ENCODE peak calls at places on chromosomes 5 and 9, in six cellular contexts. F is tibial nerve, E is stomach, Y is ovary, S is uterus, N is IMR-90. D is an unnamed sample.

GRCh38 chr9:135480071-135480941 is 724 bp downstream of the PPP1R26 start:
- DNase-seq in F (no peak), E (peak; percentile 43), Y (no peak), S (no peak), N (peak; percentile 20), D (no peak)

GRCh38 chr9:116207371-116208111 is 54.0 kb downstream of the PAPPA start:
- DNase-seq in F (no peak), E (no peak), Y (no peak), S (no peak), N (no peak), D (no peak)

GRCh38 chr5:82221020-82221419 is 57.1 kb downstream of the RPS23 start:
- DNase-seq in F (no peak), E (no peak), Y (no peak), S (no peak), N (no peak), D (no peak)

GRCh38 chr9:109793196-109793595 is 13.2 kb downstream of the PALM2AKAP2 start:
- DNase-seq in F (no peak), E (no peak), Y (no peak), S (peak; percentile 64), N (peak; percentile 94), D (no peak)

GRCh38 chr5:180472269-180472668 is 21.9 kb upstream of the CNOT6 start:
- DNase-seq in F (no peak), E (no peak), Y (no peak), S (no peak), N (no peak), D (no peak)

GRCh38 chr9:5799314-5799713 is 33.6 kb downstream of the ERMP1 start:
- DNase-seq in F (no peak), E (no peak), Y (peak; percentile 24), S (no peak), N (peak; percentile 59), D (no peak)

GRCh38 chr9:16207161-16207560 is 654.3 kb downstream of the CCDC171 start:
- DNase-seq in F (peak; percentile 24), E (no peak), Y (peak; percentile 73), S (peak; percentile 75), N (peak; percentile 74), D (no peak)

GRCh38 chr9:2053883-2054845 is 39.0 kb downstream of the SMARCA2 start:
- DNase-seq in F (no peak), E (peak; percentile 33), Y (no peak), S (no peak), N (peak; percentile 47), D (no peak)

GRCh38 chr9:125538092-125538473 is 168.9 kb downstream of the MAPKAP1 start:
- DNase-seq in F (no peak), E (peak; percentile 74), Y (peak; percentile 54), S (no peak), N (peak; percentile 95), D (peak; percentile 34)

GRCh38 chr5:167899490-167899889 is 392.0 kb upstream of the WWC1 start:
- DNase-seq in F (no peak), E (no peak), Y (no peak), S (no peak), N (peak; percentile 17), D (no peak)

GRCh38 chr5:50667079-50667652 is 729 bp downstream of the PARP8 start:
- DNase-seq in F (peak; percentile 17), E (peak; percentile 63), Y (peak; percentile 62), S (peak; percentile 37), N (peak; percentile 41), D (no peak)

GRCh38 chr9:134936021-134936761 is 18.5 kb upstream of the FCN1 start:
- DNase-seq in F (no peak), E (no peak), Y (no peak), S (no peak), N (no peak), D (no peak)

GRCh38 chr5:1108865-1109174 is 3.0 kb downstream of the SLC12A7 start:
- DNase-seq in F (no peak), E (no peak), Y (no peak), S (no peak), N (no peak), D (no peak)

GRCh38 chr9:14031015-14031414 is 282.9 kb downstream of the NFIB start:
- DNase-seq in F (no peak), E (no peak), Y (peak; percentile 68), S (peak; percentile 24), N (peak; percentile 18), D (no peak)

GRCh38 chr9:125085703-125086477 is 57.4 kb downstream of the SCAI start:
- DNase-seq in F (no peak), E (no peak), Y (no peak), S (no peak), N (no peak), D (no peak)

GRCh38 chr5:62718368-62718767 is 139.7 kb downstream of the LRRC70 start:
- DNase-seq in F (no peak), E (no peak), Y (no peak), S (no peak), N (no peak), D (no peak)

GRCh38 chr9:107866912-107867311 is 377.3 kb upstream of the KLF4 start:
- DNase-seq in F (no peak), E (no peak), Y (no peak), S (no peak), N (peak; percentile 23), D (no peak)

GRCh38 chr9:7369384-7369821 is 430.2 kb downstream of the DMAC1 start:
- DNase-seq in F (no peak), E (no peak), Y (no peak), S (no peak), N (no peak), D (no peak)

GRCh38 chr9:7371032-7371431 is 428.5 kb downstream of the DMAC1 start:
- DNase-seq in F (no peak), E (no peak), Y (no peak), S (no peak), N (no peak), D (no peak)

GRCh38 chr9:7370378-7370777 is 429.2 kb downstream of the DMAC1 start:
- DNase-seq in F (no peak), E (no peak), Y (no peak), S (no peak), N (no peak), D (no peak)

GRCh38 chr9:7366121-7366520 is 433.5 kb downstream of the DMAC1 start:
- DNase-seq in F (no peak), E (no peak), Y (no peak), S (no peak), N (peak; percentile 62), D (no peak)

GRCh38 chr9:7368410-7369292 is 430.9 kb downstream of the DMAC1 start:
- DNase-seq in F (no peak), E (no peak), Y (no peak), S (peak; percentile 28), N (peak; percentile 90), D (no peak)
- H3K27ac ChIP-seq in F (no peak overlapping the region), E (no peak overlapping the region), Y (no peak overlapping the region), S (peak overlapping the region; percentile 37), N (peak overlapping the region; percentile 100), D (peak overlapping the region; percentile 35)

GRCh38 chr9:133163559-133164208 is at the start of gene GBGT1:
- DNase-seq in F (peak; percentile 57), E (peak; percentile 75), Y (peak; percentile 76), S (peak; percentile 63), N (no peak), D (no peak)
- TF ChIP-seq POLR2A in F (no peak), E (no peak), Y (peak; percentile 27), S (no peak), N (no peak), D (no peak)

GRCh38 chr5:116571568-116572321 is 2.9 kb downstream of the SEMA6A start:
- DNase-seq in F (no peak), E (no peak), Y (no peak), S (no peak), N (no peak), D (no peak)
- H3K4me3 ChIP-seq in F (peak overlapping the region; percentile 75), E (peak overlapping the region; percentile 67), Y (peak overlapping the region; percentile 71), S (peak overlapping the region; percentile 49), N (no peak overlapping the region), D (peak overlapping the region; percentile 82)

GRCh38 chr5:72151169-72151568 is 43.9 kb downstream of the MAP1B start:
- DNase-seq in F (no peak), E (no peak), Y (no peak), S (no peak), N (no peak), D (no peak)
- H3K27ac ChIP-seq in F (no peak overlapping the region), E (no peak overlapping the region), Y (no peak overlapping the region), S (peak overlapping the region; percentile 70), N (peak overlapping the region; percentile 35), D (peak overlapping the region; percentile 80)

DNA sequence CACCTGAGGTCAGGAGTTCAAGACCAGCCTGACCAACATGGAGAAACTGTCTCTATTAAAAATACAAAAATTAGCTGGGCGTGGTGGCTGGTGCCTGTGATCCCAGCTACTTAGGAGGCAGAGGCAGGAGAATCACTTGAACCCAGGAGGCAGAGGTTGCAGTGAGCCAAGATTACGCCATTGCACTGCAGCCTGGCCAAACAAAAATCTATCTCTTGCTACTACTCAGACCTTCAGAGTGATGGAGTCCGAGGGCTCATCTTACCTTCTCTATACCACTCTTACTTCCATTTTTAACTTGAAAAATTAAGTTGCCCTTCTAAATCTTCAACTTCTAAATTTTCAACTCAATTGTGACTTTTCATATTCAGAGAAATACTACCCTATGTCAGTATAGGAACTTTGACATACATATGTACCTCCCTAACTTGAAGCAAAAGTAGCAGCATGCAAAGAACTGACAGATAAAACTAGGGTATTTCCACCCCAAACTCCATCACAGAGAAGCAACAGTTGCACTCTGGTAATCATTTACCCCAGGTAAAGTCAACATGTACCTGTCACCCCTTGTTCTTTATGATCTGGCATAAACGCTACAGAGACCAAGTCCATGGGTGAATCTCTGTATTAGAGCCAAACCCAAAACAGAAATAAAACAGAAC is 11.4 kb downstream of the ZFAND5 start:
- DNase-seq in F (no peak), E (no peak), Y (peak; percentile 40), S (no peak), N (no peak), D (no peak)
- TF ChIP-seq POLR2A in F (no peak), E (no peak), Y (peak; percentile 29), S (no peak), N (peak; percentile 43), D (no peak)

GRCh38 chr5:151022511-151023018 is 2.2 kb downstream of the GPX3 start:
- DNase-seq in F (no peak), E (no peak), Y (no peak), S (no peak), N (no peak), D (no peak)
- H3K4me3 ChIP-seq in F (peak overlapping the region; percentile 90), E (peak overlapping the region; percentile 71), Y (peak overlapping the region; percentile 28), S (no peak overlapping the region), N (no peak overlapping the region), D (peak overlapping the region; percentile 87)

GRCh38 chr9:89843074-89843473 is 238.3 kb downstream of the GADD45G start:
- DNase-seq in F (no peak), E (no peak), Y (no peak), S (no peak), N (no peak), D (peak; percentile 79)

GRCh38 chr9:89839427-89839826 is 234.6 kb downstream of the GADD45G start:
- DNase-seq in F (no peak), E (no peak), Y (no peak), S (no peak), N (no peak), D (peak; percentile 79)

GRCh38 chr9:89839952-89840351 is 235.1 kb downstream of the GADD45G start:
- DNase-seq in F (no peak), E (no peak), Y (no peak), S (no peak), N (no peak), D (peak; percentile 89)

GRCh38 chr9:89842267-89842768 is 237.5 kb downstream of the GADD45G start:
- DNase-seq in F (no peak), E (peak; percentile 47), Y (no peak), S (no peak), N (no peak), D (peak; percentile 87)

GRCh38 chr9:89841456-89841855 is 236.6 kb downstream of the GADD45G start:
- DNase-seq in F (no peak), E (no peak), Y (no peak), S (no peak), N (no peak), D (peak; percentile 64)
- H3K27ac ChIP-seq in F (no peak overlapping the region), E (no peak overlapping the region), Y (no peak overlapping the region), S (no peak overlapping the region), N (no peak overlapping the region), D (no peak overlapping the region)

GRCh38 chr9:93543117-93543516 is 33.3 kb upstream of the PHF2 start:
- DNase-seq in F (no peak), E (no peak), Y (no peak), S (no peak), N (no peak), D (no peak)
- TF ChIP-seq POLR2A in F (no peak), E (no peak), Y (no peak), S (no peak), N (no peak), D (no peak)

D was measured in esophagus muscularis mucosa.